ENCODE peak calls at places on chromosomes 2 and 18, in eight cellular contexts. One of them, this sample, is unnamed.

GRCh38 chr18:39198376-39198775 is 1632.8 kb upstream of the CELF4 start:
- DNase-seq in cardiac fibroblast: no peak
- DNase-seq in PC-9: no peak
- DNase-seq in tibial nerve: no peak
- DNase-seq in effector memory CD4-positive, alpha-beta T cell: no peak
- DNase-seq in hepatocyte: no peak
- DNase-seq in OCI-LY7: no peak
- DNase-seq in epithelial cell of esophagus: peak; percentile 86
- DNase-seq in this sample: no peak

GRCh38 chr2:59150430-59150829 is 909.3 kb upstream of the FANCL start:
- DNase-seq in tibial nerve: no peak
- DNase-seq in epithelial cell of esophagus: peak; percentile 52
- DNase-seq in effector memory CD4-positive, alpha-beta T cell: no peak
- DNase-seq in cardiac fibroblast: no peak
- DNase-seq in PC-9: no peak
- DNase-seq in hepatocyte: no peak
- DNase-seq in OCI-LY7: no peak
- DNase-seq in this sample: no peak

GRCh38 chr2:111121028-111121872 is 536 bp downstream of the BCL2L11 start:
- DNase-seq in tibial nerve: peak; percentile 16
- DNase-seq in effector memory CD4-positive, alpha-beta T cell: peak; percentile 31
- DNase-seq in cardiac fibroblast: peak; percentile 34
- DNase-seq in hepatocyte: peak; percentile 67
- DNase-seq in epithelial cell of esophagus: peak; percentile 50
- DNase-seq in PC-9: peak; percentile 38
- DNase-seq in OCI-LY7: peak; percentile 74
- DNase-seq in this sample: peak; percentile 55

GRCh38 chr2:128780434-128781080 is 461.9 kb upstream of the HS6ST1 start:
- DNase-seq in PC-9: no peak
- DNase-seq in tibial nerve: no peak
- DNase-seq in cardiac fibroblast: no peak
- DNase-seq in epithelial cell of esophagus: no peak
- DNase-seq in effector memory CD4-positive, alpha-beta T cell: no peak
- DNase-seq in hepatocyte: no peak
- DNase-seq in OCI-LY7: no peak
- DNase-seq in this sample: no peak

GRCh38 chr2:32678825-32679224 is 51.0 kb downstream of the TTC27 start:
- DNase-seq in epithelial cell of esophagus: no peak
- DNase-seq in PC-9: no peak
- DNase-seq in cardiac fibroblast: peak; percentile 54
- DNase-seq in effector memory CD4-positive, alpha-beta T cell: no peak
- DNase-seq in OCI-LY7: no peak
- DNase-seq in tibial nerve: no peak
- DNase-seq in hepatocyte: no peak
- DNase-seq in this sample: no peak

GRCh38 chr2:105141099-105141614 is 100.4 kb upstream of the GPR45 start:
- DNase-seq in epithelial cell of esophagus: peak; percentile 29
- DNase-seq in hepatocyte: no peak
- DNase-seq in cardiac fibroblast: no peak
- DNase-seq in OCI-LY7: no peak
- DNase-seq in PC-9: no peak
- DNase-seq in effector memory CD4-positive, alpha-beta T cell: no peak
- DNase-seq in tibial nerve: no peak
- DNase-seq in this sample: no peak

GRCh38 chr2:197349699-197350098 is 39.1 kb upstream of the ANKRD44 start:
- DNase-seq in PC-9: no peak
- DNase-seq in cardiac fibroblast: no peak
- DNase-seq in OCI-LY7: no peak
- DNase-seq in effector memory CD4-positive, alpha-beta T cell: no peak
- DNase-seq in epithelial cell of esophagus: no peak
- DNase-seq in hepatocyte: no peak
- DNase-seq in tibial nerve: no peak
- DNase-seq in this sample: no peak

GRCh38 chr2:106038598-106039375 is 155.3 kb downstream of the UXS1 start:
- DNase-seq in effector memory CD4-positive, alpha-beta T cell: no peak
- DNase-seq in PC-9: no peak
- DNase-seq in cardiac fibroblast: no peak
- DNase-seq in OCI-LY7: no peak
- DNase-seq in epithelial cell of esophagus: no peak
- DNase-seq in hepatocyte: no peak
- DNase-seq in tibial nerve: no peak
- DNase-seq in this sample: no peak

GRCh38 chr2:215275819-215276218 is 36.0 kb upstream of the ATIC start:
- DNase-seq in effector memory CD4-positive, alpha-beta T cell: no peak
- DNase-seq in OCI-LY7: no peak
- DNase-seq in PC-9: no peak
- DNase-seq in hepatocyte: no peak
- DNase-seq in epithelial cell of esophagus: no peak
- DNase-seq in cardiac fibroblast: no peak
- DNase-seq in tibial nerve: no peak
- DNase-seq in this sample: no peak

GRCh38 chr2:16030206-16031054 is 90.1 kb downstream of the MYCN start:
- DNase-seq in tibial nerve: no peak
- DNase-seq in cardiac fibroblast: no peak
- DNase-seq in epithelial cell of esophagus: no peak
- DNase-seq in OCI-LY7: no peak
- DNase-seq in effector memory CD4-positive, alpha-beta T cell: no peak
- DNase-seq in hepatocyte: no peak
- DNase-seq in PC-9: no peak
- DNase-seq in this sample: no peak

GRCh38 chr2:19607931-19608762 is 249.7 kb upstream of the OSR1 start:
- DNase-seq in effector memory CD4-positive, alpha-beta T cell: no peak
- DNase-seq in epithelial cell of esophagus: peak; percentile 40
- DNase-seq in hepatocyte: no peak
- DNase-seq in PC-9: peak; percentile 85
- DNase-seq in cardiac fibroblast: peak; percentile 86
- DNase-seq in OCI-LY7: no peak
- DNase-seq in tibial nerve: no peak
- DNase-seq in this sample: no peak

GRCh38 chr2:20561703-20562454 is 89.0 kb downstream of the HS1BP3 start:
- DNase-seq in PC-9: peak; percentile 44
- DNase-seq in cardiac fibroblast: peak; percentile 79
- DNase-seq in hepatocyte: peak; percentile 55
- DNase-seq in tibial nerve: no peak
- DNase-seq in OCI-LY7: no peak
- DNase-seq in effector memory CD4-positive, alpha-beta T cell: no peak
- DNase-seq in epithelial cell of esophagus: peak; percentile 76
- DNase-seq in this sample: no peak

DNA sequence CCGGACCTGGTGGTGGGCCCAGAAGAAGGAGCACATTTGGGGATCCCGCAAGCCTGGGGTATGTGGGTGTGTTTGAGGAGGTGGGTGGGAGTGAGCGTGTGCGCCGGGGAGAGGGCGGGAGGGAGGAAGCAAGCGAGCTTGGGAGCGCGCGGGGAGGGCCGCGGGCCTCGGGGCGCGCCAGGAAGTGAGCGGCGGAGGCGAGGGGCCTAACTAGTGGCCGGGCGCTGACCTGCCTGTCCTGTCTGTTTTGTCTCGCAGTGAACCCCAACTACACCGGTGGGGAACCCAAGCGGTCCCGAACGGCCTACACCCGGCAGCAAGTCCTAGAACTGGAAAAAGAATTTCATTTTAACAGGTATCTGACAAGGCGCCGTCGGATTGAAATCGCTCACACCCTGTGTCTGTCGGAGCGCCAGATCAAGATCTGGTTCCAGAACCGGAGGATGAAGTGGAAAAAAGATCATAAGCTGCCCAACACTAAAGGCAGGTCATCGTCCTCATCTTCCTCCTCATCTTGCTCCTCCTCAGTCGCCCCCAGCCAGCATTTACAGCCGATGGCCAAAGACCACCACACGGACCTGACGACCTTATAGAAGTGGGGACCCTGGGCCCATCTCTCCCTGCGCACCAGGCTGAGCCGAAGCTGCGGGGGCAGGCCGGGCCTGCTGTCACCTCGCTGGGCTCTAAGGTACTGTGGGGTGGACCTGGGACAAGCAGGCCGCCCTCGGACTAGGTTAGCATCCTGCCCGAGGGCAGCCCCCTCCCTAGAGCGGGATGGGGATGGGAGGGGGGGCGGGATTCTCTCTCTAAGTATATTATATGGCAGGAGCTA is 1.2 kb downstream of the HOXD4 start:
- DNase-seq in cardiac fibroblast: no peak
- DNase-seq in tibial nerve: no peak
- DNase-seq in hepatocyte: no peak
- DNase-seq in OCI-LY7: no peak
- DNase-seq in effector memory CD4-positive, alpha-beta T cell: no peak
- DNase-seq in PC-9: no peak
- DNase-seq in epithelial cell of esophagus: no peak
- DNase-seq in this sample: no peak
- H3K4me3 ChIP-seq in cardiac fibroblast: no peak overlapping the region
- H3K4me3 ChIP-seq in tibial nerve: no peak overlapping the region
- H3K4me3 ChIP-seq in hepatocyte: no peak overlapping the region
- H3K4me3 ChIP-seq in OCI-LY7: no peak overlapping the region
- H3K4me3 ChIP-seq in effector memory CD4-positive, alpha-beta T cell: no peak overlapping the region
- H3K4me3 ChIP-seq in PC-9: no peak overlapping the region
- H3K4me3 ChIP-seq in epithelial cell of esophagus: no peak overlapping the region
- H3K4me3 ChIP-seq in this sample: no peak overlapping the region

GRCh38 chr2:47172156-47172921 is 17.2 kb upstream of the STPG4 start:
- DNase-seq in effector memory CD4-positive, alpha-beta T cell: no peak
- DNase-seq in tibial nerve: no peak
- DNase-seq in PC-9: peak; percentile 30
- DNase-seq in hepatocyte: peak; percentile 46
- DNase-seq in epithelial cell of esophagus: no peak
- DNase-seq in cardiac fibroblast: peak; percentile 42
- DNase-seq in OCI-LY7: no peak
- DNase-seq in this sample: no peak
- H3K4me3 ChIP-seq in effector memory CD4-positive, alpha-beta T cell: no peak overlapping the region
- H3K4me3 ChIP-seq in tibial nerve: peak overlapping the region; percentile 96
- H3K4me3 ChIP-seq in PC-9: peak overlapping the region; percentile 94
- H3K4me3 ChIP-seq in hepatocyte: no peak overlapping the region
- H3K4me3 ChIP-seq in epithelial cell of esophagus: no peak overlapping the region
- H3K4me3 ChIP-seq in cardiac fibroblast: no peak overlapping the region
- H3K4me3 ChIP-seq in OCI-LY7: peak overlapping the region; percentile 98
- H3K4me3 ChIP-seq in this sample: no peak overlapping the region

DNA sequence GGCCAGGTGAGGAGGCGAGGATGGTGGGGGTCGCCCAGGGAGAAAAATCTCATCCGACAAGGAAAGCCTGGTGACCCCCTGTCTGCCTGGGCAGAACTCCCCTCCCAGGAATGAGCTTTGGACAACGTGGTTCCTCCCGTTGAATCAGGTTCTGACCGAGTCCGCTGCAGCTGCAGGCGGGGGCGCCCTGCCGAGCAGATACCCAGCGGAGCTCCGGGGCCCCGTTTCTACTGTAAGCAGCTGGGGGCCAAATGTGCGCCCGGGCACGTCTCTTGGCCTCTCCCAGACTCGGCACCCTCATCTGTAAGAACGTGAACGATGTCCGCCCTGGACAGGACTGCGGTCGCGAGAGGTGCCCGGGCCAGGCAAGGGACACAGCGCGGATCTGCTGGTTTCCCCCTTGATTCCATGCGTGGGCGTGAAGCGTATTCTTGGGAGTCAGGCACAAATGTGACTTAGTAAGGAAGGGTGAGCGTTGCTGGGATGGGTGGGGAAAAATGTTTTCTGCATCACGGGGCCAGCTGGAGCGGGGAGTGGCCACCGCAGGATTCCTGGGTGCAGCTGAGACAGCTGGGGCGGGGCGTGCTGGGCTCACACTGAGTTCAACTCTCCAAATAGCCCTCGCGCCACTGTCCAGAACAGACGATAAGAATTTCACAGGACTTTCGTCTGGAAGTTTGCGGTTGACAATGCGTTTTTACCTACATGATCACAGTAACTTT is 20.2 kb upstream of the TUBB6 start:
- DNase-seq in PC-9: peak; percentile 76
- DNase-seq in OCI-LY7: no peak
- DNase-seq in hepatocyte: peak; percentile 84
- DNase-seq in tibial nerve: peak; percentile 72
- DNase-seq in cardiac fibroblast: peak; percentile 93
- DNase-seq in epithelial cell of esophagus: peak; percentile 96
- DNase-seq in effector memory CD4-positive, alpha-beta T cell: no peak
- DNase-seq in this sample: peak; percentile 76
- H3K4me3 ChIP-seq in PC-9: peak overlapping the region; percentile 56
- H3K4me3 ChIP-seq in OCI-LY7: no peak overlapping the region
- H3K4me3 ChIP-seq in hepatocyte: peak overlapping the region; percentile 47
- H3K4me3 ChIP-seq in tibial nerve: peak overlapping the region; percentile 38
- H3K4me3 ChIP-seq in cardiac fibroblast: peak overlapping the region; percentile 51
- H3K4me3 ChIP-seq in epithelial cell of esophagus: peak overlapping the region; percentile 56
- H3K4me3 ChIP-seq in effector memory CD4-positive, alpha-beta T cell: no peak overlapping the region
- H3K4me3 ChIP-seq in this sample: peak overlapping the region; percentile 26

GRCh38 chr18:8684577-8684976 is 20.8 kb upstream of the MTCL1 start:
- DNase-seq in PC-9: no peak
- DNase-seq in tibial nerve: no peak
- DNase-seq in cardiac fibroblast: no peak
- DNase-seq in epithelial cell of esophagus: no peak
- DNase-seq in effector memory CD4-positive, alpha-beta T cell: no peak
- DNase-seq in hepatocyte: no peak
- DNase-seq in OCI-LY7: no peak
- DNase-seq in this sample: no peak

GRCh38 chr18:8685914-8686216 is 19.5 kb upstream of the MTCL1 start:
- DNase-seq in epithelial cell of esophagus: no peak
- DNase-seq in hepatocyte: no peak
- DNase-seq in tibial nerve: no peak
- DNase-seq in PC-9: no peak
- DNase-seq in cardiac fibroblast: no peak
- DNase-seq in OCI-LY7: no peak
- DNase-seq in effector memory CD4-positive, alpha-beta T cell: no peak
- DNase-seq in this sample: no peak

GRCh38 chr18:8688428-8688827 is 16.9 kb upstream of the MTCL1 start:
- DNase-seq in PC-9: no peak
- DNase-seq in cardiac fibroblast: no peak
- DNase-seq in effector memory CD4-positive, alpha-beta T cell: no peak
- DNase-seq in epithelial cell of esophagus: no peak
- DNase-seq in hepatocyte: no peak
- DNase-seq in tibial nerve: no peak
- DNase-seq in OCI-LY7: no peak
- DNase-seq in this sample: no peak

GRCh38 chr18:8686556-8686955 is 18.8 kb upstream of the MTCL1 start:
- DNase-seq in PC-9: no peak
- DNase-seq in OCI-LY7: no peak
- DNase-seq in epithelial cell of esophagus: no peak
- DNase-seq in effector memory CD4-positive, alpha-beta T cell: no peak
- DNase-seq in tibial nerve: no peak
- DNase-seq in hepatocyte: no peak
- DNase-seq in cardiac fibroblast: no peak
- DNase-seq in this sample: no peak

DNA sequence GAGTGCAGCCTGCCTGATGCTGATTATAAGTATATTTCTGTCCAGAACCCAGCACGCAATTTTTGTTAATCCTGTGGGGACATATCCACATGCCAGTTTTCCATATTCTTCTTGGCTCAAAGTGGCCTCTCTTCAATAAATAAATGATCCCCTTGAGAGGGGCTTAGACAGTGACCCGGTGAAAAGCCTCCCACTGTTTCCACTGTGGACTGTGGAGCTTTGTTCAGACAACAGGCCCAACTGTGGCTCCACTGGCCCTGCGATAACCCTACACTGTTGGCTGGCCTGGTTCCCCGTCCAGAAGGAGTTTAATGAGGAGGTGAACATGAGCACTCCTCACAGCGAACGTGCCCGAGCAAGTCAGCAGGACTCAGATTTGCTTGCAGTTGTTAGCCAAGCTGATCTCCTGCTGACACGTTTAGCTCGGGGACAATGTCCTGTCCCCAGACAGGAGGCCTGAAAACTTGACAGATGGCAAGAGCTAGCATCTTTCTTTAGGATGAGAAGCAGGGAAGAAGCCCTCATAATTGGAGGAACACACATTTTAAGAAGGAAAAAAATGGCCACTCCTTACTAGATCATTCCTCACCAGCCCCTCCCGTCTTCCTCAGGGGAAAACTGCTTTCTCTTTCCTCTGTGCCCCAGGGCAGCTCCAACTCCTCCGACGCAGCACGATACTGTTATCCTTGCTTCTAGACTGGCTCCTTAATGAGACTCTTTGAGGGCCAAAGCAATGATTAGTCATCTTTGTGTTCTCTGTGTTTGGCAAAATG is 20.0 kb upstream of the MTCL1 start:
- DNase-seq in OCI-LY7: no peak
- DNase-seq in PC-9: no peak
- DNase-seq in hepatocyte: no peak
- DNase-seq in epithelial cell of esophagus: peak; percentile 89
- DNase-seq in cardiac fibroblast: peak; percentile 50
- DNase-seq in tibial nerve: no peak
- DNase-seq in effector memory CD4-positive, alpha-beta T cell: no peak
- DNase-seq in this sample: no peak
- H3K4me3 ChIP-seq in OCI-LY7: no peak overlapping the region
- H3K4me3 ChIP-seq in PC-9: no peak overlapping the region
- H3K4me3 ChIP-seq in hepatocyte: no peak overlapping the region
- H3K4me3 ChIP-seq in epithelial cell of esophagus: no peak overlapping the region
- H3K4me3 ChIP-seq in cardiac fibroblast: no peak overlapping the region
- H3K4me3 ChIP-seq in tibial nerve: no peak overlapping the region
- H3K4me3 ChIP-seq in effector memory CD4-positive, alpha-beta T cell: no peak overlapping the region
- H3K4me3 ChIP-seq in this sample: no peak overlapping the region

This sample was measured in Caco-2.